ENCODE peak calls at places on chromosomes 7 and 10, in nine cellular contexts. I is body of pancreas, L is GM12865, P is GM06990, C is fibroblast of the aortic adventitia, T is fibroblast of pulmonary artery, Q is colonic mucosa, W is IMR-90, D is HL-60. Z is an unnamed sample.

GRCh38 chr7:13742126-13742525 is 247.3 kb downstream of the ETV1 start:
- DNase-seq in I (no peak), L (no peak), P (no peak), C (peak), T (peak), Q (no peak), W (peak), D (no peak), Z (no peak)

GRCh38 chr7:3215624-3216585 is 85.1 kb upstream of the SDK1 start:
- DNase-seq in I (peak), L (no peak), P (no peak), C (no peak), T (no peak), Q (no peak), W (no peak), D (no peak), Z (no peak)

GRCh38 chr10:16989826-16990293 is 139.8 kb downstream of the CUBN start:
- DNase-seq in I (no peak), L (no peak), P (no peak), C (no peak), T (no peak), Q (no peak), W (no peak), D (no peak), Z (no peak)

GRCh38 chr10:68826764-68827591 is at the start of gene STOX1:
- DNase-seq in I (peak), L (peak), P (peak), C (peak), T (peak), Q (peak), W (peak), D (peak), Z (peak)

GRCh38 chr7:493661-494251 is 25.9 kb downstream of the PDGFA start:
- DNase-seq in I (no peak), L (no peak), P (no peak), C (no peak), T (no peak), Q (no peak), W (no peak), D (no peak), Z (no peak)

GRCh38 chr7:2796358-2797352 is 47.5 kb downstream of the GNA12 start:
- DNase-seq in I (peak), L (no peak), P (no peak), C (peak), T (peak), Q (peak), W (peak), D (no peak), Z (no peak)

GRCh38 chr7:133650067-133650466 is 397.2 kb downstream of the EXOC4 start:
- DNase-seq in I (no peak), L (no peak), P (no peak), C (peak), T (peak), Q (no peak), W (peak), D (peak), Z (no peak)

GRCh38 chr10:112160834-112161233 is 22.7 kb downstream of the GPAM start:
- DNase-seq in I (no peak), L (no peak), P (no peak), C (no peak), T (no peak), Q (no peak), W (no peak), D (no peak), Z (no peak)

GRCh38 chr7:44287488-44288380 is 37.7 kb downstream of the CAMK2B start:
- DNase-seq in I (peak), L (no peak), P (no peak), C (no peak), T (no peak), Q (no peak), W (no peak), D (no peak), Z (no peak)

GRCh38 chr10:71857934-71858890 is 7.2 kb upstream of the PSAP start:
- DNase-seq in I (no peak), L (no peak), P (no peak), C (no peak), T (no peak), Q (no peak), W (no peak), D (no peak), Z (no peak)

GRCh38 chr7:68185641-68186040 is 1189.0 kb downstream of the TYW1 start:
- DNase-seq in I (no peak), L (no peak), P (no peak), C (no peak), T (no peak), Q (no peak), W (no peak), D (no peak), Z (no peak)

GRCh38 chr7:139118234-139118802 is 8.8 kb upstream of the ZC3HAV1 start:
- DNase-seq in I (peak), L (peak), P (peak), C (peak), T (peak), Q (no peak), W (peak), D (peak), Z (peak)

GRCh38 chr7:101205901-101206664 is 5.2 kb upstream of the MOGAT3 start:
- DNase-seq in I (no peak), L (no peak), P (no peak), C (no peak), T (no peak), Q (no peak), W (no peak), D (no peak), Z (no peak)

GRCh38 chr10:127776816-127777215 is 39.8 kb downstream of the FOXI2 start:
- DNase-seq in I (no peak), L (peak), P (no peak), C (no peak), T (no peak), Q (no peak), W (no peak), D (no peak), Z (no peak)

GRCh38 chr7:94064541-94065191 is 60.5 kb upstream of the BET1 start:
- DNase-seq in I (no peak), L (no peak), P (no peak), C (peak), T (peak), Q (no peak), W (peak), D (no peak), Z (no peak)

GRCh38 chr10:103316087-103316486 is 34.9 kb downstream of the PCGF6 start:
- DNase-seq in I (no peak), L (no peak), P (no peak), C (no peak), T (no peak), Q (no peak), W (no peak), D (no peak), Z (no peak)

GRCh38 chr10:8325417-8325980 is 271.0 kb downstream of the GATA3 start:
- DNase-seq in I (no peak), L (no peak), P (no peak), C (no peak), T (no peak), Q (no peak), W (no peak), D (no peak), Z (no peak)

GRCh38 chr7:1513657-1514095 is 9.5 kb upstream of the INTS1 start:
- DNase-seq in I (no peak), L (no peak), P (no peak), C (peak), T (peak), Q (no peak), W (no peak), D (no peak), Z (no peak)

GRCh38 chr7:104111294-104111693 is 96.5 kb downstream of the ORC5 start:
- DNase-seq in I (no peak), L (no peak), P (no peak), C (no peak), T (no peak), Q (no peak), W (no peak), D (no peak), Z (no peak)

DNA sequence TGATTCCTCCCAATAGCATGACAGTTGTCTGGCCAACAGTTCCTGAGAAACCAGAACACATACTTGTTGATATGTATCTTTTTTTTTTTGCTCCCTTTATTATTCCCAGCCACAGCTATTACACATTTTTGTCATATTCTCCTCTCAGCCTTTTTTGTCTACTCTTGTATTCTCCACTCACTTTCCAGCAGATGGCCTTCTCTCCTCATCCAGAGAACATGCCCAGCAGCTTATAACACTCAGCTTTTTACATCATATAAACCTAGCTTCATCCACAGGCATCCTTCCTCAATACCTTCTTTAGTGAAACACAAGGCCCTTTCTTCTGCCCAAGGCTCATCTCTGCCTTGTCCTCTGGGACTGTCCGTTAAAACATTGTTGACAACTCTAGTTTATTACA is 101.7 kb downstream of the ORC5 start:
- DNase-seq in I (no peak), L (no peak), P (no peak), C (peak), T (peak), Q (no peak), W (peak), D (no peak), Z (no peak)
- TF ChIP-seq CTCF in I (no peak), L (no peak), P (no peak), C (peak), T (peak), Q (no peak), W (peak), D (no peak), Z (no peak)

GRCh38 chr10:14185501-14186045 is 145.2 kb downstream of the FRMD4A start:
- DNase-seq in I (no peak), L (peak), P (peak), C (no peak), T (peak), Q (no peak), W (peak), D (no peak), Z (peak)
- TF ChIP-seq CTCF in I (no peak), L (peak), P (peak), C (no peak), T (no peak), Q (no peak), W (no peak), D (no peak), Z (peak)

GRCh38 chr10:79586933-79587332 is 23.8 kb upstream of the SFTPA1 start:
- DNase-seq in I (no peak), L (no peak), P (no peak), C (no peak), T (no peak), Q (no peak), W (no peak), D (no peak), Z (no peak)
- TF ChIP-seq CTCF in I (no peak), L (no peak), P (no peak), C (no peak), T (no peak), Q (no peak), W (no peak), D (no peak), Z (no peak)

DNA sequence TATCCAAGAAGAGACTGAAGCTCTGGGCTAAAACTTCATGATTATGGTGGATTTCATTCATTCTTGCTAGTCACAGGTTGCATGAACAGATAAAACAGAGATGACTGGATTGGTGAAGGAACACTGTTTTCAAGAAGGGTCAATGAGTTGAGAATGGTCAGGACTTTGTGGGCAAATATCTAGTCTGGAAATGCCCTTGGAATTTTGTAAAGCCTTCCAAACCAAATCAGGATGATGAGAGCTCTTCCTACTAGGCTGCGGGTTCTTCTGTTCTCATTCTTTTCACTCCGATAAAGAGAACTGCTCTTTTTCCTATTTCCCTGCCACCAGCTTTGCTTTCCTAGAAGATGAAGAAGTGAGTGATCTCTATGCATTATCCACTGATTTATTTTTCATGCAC is 171.4 kb downstream of the ARID5B start:
- DNase-seq in I (no peak), L (no peak), P (no peak), C (no peak), T (no peak), Q (no peak), W (no peak), D (no peak), Z (no peak)
- TF ChIP-seq CTCF in I (no peak), L (no peak), P (no peak), C (no peak), T (no peak), Q (no peak), W (no peak), D (no peak), Z (no peak)

DNA sequence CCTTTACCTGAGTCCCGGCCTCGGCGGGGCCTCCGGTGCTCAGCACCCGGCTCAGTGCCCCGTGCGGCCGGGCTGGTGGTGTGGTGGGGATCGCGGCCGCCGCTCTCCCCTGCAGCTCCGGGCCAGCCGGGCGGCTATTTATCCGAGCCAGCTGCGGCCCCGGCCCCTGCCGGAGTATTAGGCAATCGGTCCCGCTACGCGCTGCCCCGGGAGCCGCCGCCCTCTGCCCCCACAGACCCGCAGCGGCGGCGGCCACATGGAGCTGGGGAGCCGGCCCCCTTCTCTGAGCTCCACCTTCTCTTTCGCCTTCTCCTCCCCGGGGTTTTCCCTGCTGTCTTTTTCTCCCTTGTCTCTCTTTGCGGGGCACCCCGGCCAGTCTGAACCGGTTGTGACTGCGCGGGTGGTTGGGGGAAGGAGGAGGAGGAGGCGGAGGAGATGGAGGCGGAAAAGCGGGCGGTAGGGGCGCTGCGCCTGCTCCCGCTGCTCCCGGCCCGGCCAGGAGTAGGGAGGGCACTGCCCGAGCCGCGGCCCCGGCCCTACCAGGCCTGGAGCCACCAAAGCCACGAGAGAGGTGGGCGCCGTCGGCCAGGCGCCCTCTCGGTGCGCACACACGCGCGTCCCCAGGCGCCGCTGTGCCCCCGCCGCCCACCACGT is at the start of gene SLC16A9:
- DNase-seq in I (peak), L (peak), P (peak), C (peak), T (peak), Q (peak), W (peak), D (peak), Z (peak)
- TF ChIP-seq CTCF in I (peak), L (peak), P (peak), C (peak), T (peak), Q (no peak), W (peak), D (no peak), Z (peak)

DNA sequence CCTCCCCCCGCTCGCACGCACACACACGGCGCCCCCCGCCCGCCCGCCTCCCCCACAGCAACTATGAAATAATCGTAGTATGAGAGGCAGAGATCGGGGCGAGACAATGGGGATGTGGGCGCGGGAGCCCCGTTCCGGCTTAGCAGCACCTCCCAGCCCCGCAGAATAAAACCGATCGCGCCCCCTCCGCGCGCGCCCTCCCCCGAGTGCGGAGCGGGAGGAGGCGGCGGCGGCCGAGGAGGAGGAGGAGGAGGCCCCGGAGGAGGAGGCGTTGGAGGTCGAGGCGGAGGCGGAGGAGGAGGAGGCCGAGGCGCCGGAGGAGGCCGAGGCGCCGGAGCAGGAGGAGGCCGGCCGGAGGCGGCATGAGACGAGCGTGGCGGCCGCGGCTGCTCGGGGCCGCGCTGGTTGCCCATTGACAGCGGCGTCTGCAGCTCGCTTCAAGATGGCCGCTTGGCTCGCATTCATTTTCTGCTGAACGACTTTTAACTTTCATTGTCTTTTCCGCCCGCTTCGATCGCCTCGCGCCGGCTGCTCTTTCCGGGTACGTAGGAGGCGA is 335 bp downstream of the BMI1 start:
- DNase-seq in I (peak), L (peak), P (peak), C (peak), T (peak), Q (no peak), W (peak), D (no peak), Z (peak)
- TF ChIP-seq CTCF in I (peak), L (no peak), P (no peak), C (no peak), T (no peak), Q (no peak), W (no peak), D (no peak), Z (no peak)

Z was measured in GM10248.